ENCODE peak calls at places on chromosomes 11 and 22, in seven cellular contexts. K is midbrain, C is uterus, R is AG09309, S is posterior vena cava, E is GM04504, D is lung microvascular endothelial cell. Y is an unnamed sample.

GRCh38 chr22:22974795-22975580 is 87.4 kb downstream of the IGLL5 start:
- DNase-seq in D (no peak), C (no peak), E (no peak), K (no peak), R (no peak), S (no peak), Y (no peak)

GRCh38 chr11:108551653-108552462 is 41.7 kb downstream of the EXPH5 start:
- DNase-seq in R (no peak), K (no peak), E (no peak), S (no peak), D (no peak), C (no peak), Y (no peak)

GRCh38 chr11:79332017-79332416 is 108.8 kb downstream of the TENM4 start:
- DNase-seq in S (no peak), R (no peak), E (no peak), C (no peak), D (no peak), K (no peak), Y (no peak)

GRCh38 chr11:26331911-26332571 is at the start of gene ANO3:
- DNase-seq in R (peak), K (peak), S (peak), C (peak), E (peak), D (peak), Y (no peak)

GRCh38 chr11:60155928-60156327 is 27.0 kb downstream of the MS4A6A start:
- DNase-seq in C (no peak), K (no peak), E (no peak), S (no peak), R (no peak), D (no peak), Y (no peak)

GRCh38 chr22:29867260-29867659 is 15.7 kb upstream of the MTMR3 start:
- DNase-seq in S (no peak), K (no peak), D (no peak), R (no peak), C (no peak), E (no peak), Y (no peak)

GRCh38 chr11:129613076-129613475 is 202.6 kb upstream of the TMEM45B start:
- DNase-seq in R (no peak), S (no peak), C (no peak), K (no peak), E (no peak), D (no peak), Y (no peak)

GRCh38 chr22:49951001-49951677 is 9.4 kb upstream of the PIM3 start:
- DNase-seq in R (no peak), S (no peak), E (no peak), C (no peak), D (no peak), K (no peak), Y (no peak)

GRCh38 chr11:21520244-21520643 is 672.6 kb upstream of the ANO5 start:
- DNase-seq in R (no peak), E (no peak), K (no peak), C (no peak), D (no peak), S (no peak), Y (no peak)

GRCh38 chr11:71504526-71504925 is 22.5 kb upstream of the KRTAP5-7 start:
- DNase-seq in R (no peak), E (no peak), C (no peak), S (peak), K (no peak), D (peak), Y (no peak)

GRCh38 chr11:124900464-124900863 is 2.8 kb upstream of the ROBO4 start:
- DNase-seq in C (no peak), K (no peak), R (peak), S (peak), E (peak), D (peak), Y (no peak)

GRCh38 chr11:130212431-130212961 is 52.9 kb downstream of the ST14 start:
- DNase-seq in E (no peak), S (peak), K (no peak), R (no peak), D (no peak), C (no peak), Y (peak)

GRCh38 chr22:48407256-48407955 is 1420.3 kb downstream of the BRD1 start:
- DNase-seq in C (no peak), K (peak), D (no peak), R (no peak), S (no peak), E (no peak), Y (no peak)

GRCh38 chr22:47307326-47307725 is 544.9 kb downstream of the TBC1D22A start:
- DNase-seq in E (peak), C (no peak), D (no peak), S (no peak), R (no peak), K (no peak), Y (no peak)

GRCh38 chr11:60944504-60945294 is 7.3 kb downstream of the SLC15A3 start:
- DNase-seq in R (no peak), K (no peak), C (no peak), S (no peak), E (no peak), D (no peak), Y (no peak)

GRCh38 chr11:102763440-102763839 is 17.0 kb downstream of the MMP10 start:
- DNase-seq in D (no peak), R (no peak), K (no peak), E (no peak), C (no peak), S (no peak), Y (no peak)

GRCh38 chr11:71563401-71563800 is 2.0 kb upstream of the KRTAP5-10 start:
- DNase-seq in R (peak), D (peak), K (peak), E (peak), S (peak), C (no peak), Y (no peak)

GRCh38 chr11:113349528-113349927 is 35.1 kb downstream of the TTC12 start:
- DNase-seq in S (no peak), K (no peak), R (no peak), C (no peak), D (no peak), E (no peak), Y (no peak)

GRCh38 chr11:129976371-129976770 is 26.3 kb downstream of the PRDM10 start:
- DNase-seq in K (peak), R (no peak), D (no peak), S (no peak), E (no peak), C (no peak), Y (no peak)

GRCh38 chr22:28137036-28137435 is 218.0 kb upstream of the PITPNB start:
- DNase-seq in K (no peak), R (no peak), C (no peak), D (no peak), S (no peak), E (no peak), Y (no peak)

GRCh38 chr11:133724116-133724515 is 121.2 kb downstream of the SPATA19 start:
- DNase-seq in R (no peak), D (no peak), C (no peak), K (no peak), E (no peak), S (no peak), Y (no peak)

GRCh38 chr22:23175817-23176644 is 4.3 kb upstream of the BCR start:
- DNase-seq in D (no peak), S (no peak), R (no peak), C (no peak), E (no peak), K (no peak), Y (no peak)

GRCh38 chr11:110125632-110126031 is 32.4 kb downstream of the ZC3H12C start:
- DNase-seq in D (no peak), R (no peak), E (no peak), C (no peak), S (peak), K (no peak), Y (no peak)

GRCh38 chr11:89457190-89457589 is 34.0 kb downstream of the NOX4 start:
- DNase-seq in C (no peak), K (no peak), D (no peak), S (no peak), E (no peak), R (no peak), Y (no peak)